ENCODE peak calls at places on chromosome 14, in nine cellular contexts. H is D341Med, F is hippocampal formation, K is NCI-H2081, Q is right cardiac atrium, J is astrocyte of the spinal cord, R is HTR-8/SVneo, G is occipital lobe, V is T-helper 9 cell. N is an unnamed sample.

GRCh38 chr14:43858981-43859380 is 648.1 kb downstream of the FSCB start:
- DNase-seq in F (no peak), K (no peak), V (no peak), Q (no peak), R (no peak), J (no peak), G (no peak), H (no peak), N (no peak)

GRCh38 chr14:28651148-28651547 is 115.4 kb upstream of the FOXG1 start:
- DNase-seq in H (no peak), J (peak), Q (no peak), V (no peak), K (no peak), R (no peak), G (no peak), F (no peak), N (no peak)

GRCh38 chr14:35380794-35381193 is 23.8 kb downstream of the NFKBIA start:
- DNase-seq in F (no peak), J (no peak), R (no peak), G (no peak), V (no peak), Q (no peak), K (no peak), H (no peak), N (no peak)

GRCh38 chr14:98608071-98609060 is 663.6 kb downstream of the BCL11B start:
- DNase-seq in V (no peak), Q (no peak), H (no peak), R (no peak), J (no peak), G (no peak), F (no peak), K (no peak), N (no peak)

GRCh38 chr14:53278602-53279506 is 125.7 kb upstream of the DDHD1 start:
- DNase-seq in H (no peak), Q (no peak), V (no peak), G (no peak), F (no peak), J (peak), K (no peak), R (no peak), N (no peak)

GRCh38 chr14:103625361-103626095 is 3.5 kb upstream of the KLC1 start:
- DNase-seq in V (peak), Q (no peak), R (no peak), K (no peak), F (no peak), J (no peak), H (no peak), G (no peak), N (peak)

GRCh38 chr14:76780875-76781647 is 19.8 kb downstream of the VASH1 start:
- DNase-seq in F (peak), R (no peak), G (peak), H (peak), Q (peak), K (no peak), J (no peak), V (no peak), N (no peak)

GRCh38 chr14:104091927-104092771 is 6.6 kb downstream of the ASPG start:
- DNase-seq in F (no peak), G (no peak), K (no peak), R (no peak), H (no peak), J (no peak), V (no peak), Q (peak), N (no peak)

GRCh38 chr14:103517172-103517566 is 5.5 kb downstream of the CKB start:
- DNase-seq in R (no peak), H (no peak), Q (peak), F (no peak), K (no peak), V (no peak), G (no peak), J (no peak), N (no peak)

GRCh38 chr14:40413146-40413545 is 980.9 kb upstream of the FBXO33 start:
- DNase-seq in G (no peak), H (no peak), R (no peak), K (no peak), F (no peak), V (no peak), J (no peak), Q (no peak), N (no peak)

GRCh38 chr14:22304324-22304723 is 284.7 kb downstream of the DAD1 start:
- DNase-seq in K (no peak), G (no peak), R (no peak), F (no peak), V (no peak), H (no peak), J (no peak), Q (no peak), N (no peak)

GRCh38 chr14:92049781-92050180 is 9.9 kb upstream of the TRIP11 start:
- DNase-seq in H (no peak), J (no peak), Q (no peak), R (no peak), V (no peak), G (no peak), F (no peak), K (no peak), N (no peak)

GRCh38 chr14:24135834-24136683 is at the start of gene PSME1:
- DNase-seq in H (peak), K (peak), Q (peak), G (peak), R (peak), F (peak), J (peak), V (peak), N (peak)

GRCh38 chr14:41297961-41298690 is 308.6 kb upstream of the LRFN5 start:
- DNase-seq in K (no peak), V (no peak), F (no peak), Q (no peak), J (peak), H (no peak), G (no peak), R (no peak), N (no peak)

GRCh38 chr14:70567791-70568190 is 32.7 kb downstream of the MED6 start:
- DNase-seq in H (peak), K (peak), F (no peak), Q (no peak), R (peak), G (no peak), J (peak), V (no peak), N (no peak)

GRCh38 chr14:21084396-21084795 is 14.1 kb downstream of the ZNF219 start:
- DNase-seq in H (no peak), Q (no peak), V (no peak), F (no peak), K (no peak), R (no peak), G (no peak), J (no peak), N (no peak)

GRCh38 chr14:90815817-90816662 is at the start of gene TTC7B:
- DNase-seq in G (no peak), F (peak), R (peak), Q (peak), K (peak), V (peak), J (no peak), H (peak), N (peak)

GRCh38 chr14:77848031-77848430 is 48.1 kb downstream of the ADCK1 start:
- DNase-seq in F (no peak), Q (no peak), R (no peak), G (no peak), K (no peak), H (no peak), J (no peak), V (no peak), N (no peak)

GRCh38 chr14:36915089-36915488 is 253.4 kb downstream of the PAX9 start:
- DNase-seq in R (no peak), G (no peak), H (no peak), J (no peak), F (no peak), V (no peak), Q (no peak), K (peak), N (no peak)

GRCh38 chr14:100850841-100851585 is 25.1 kb downstream of the MEG3 start:
- DNase-seq in K (peak), Q (peak), V (peak), G (no peak), R (peak), F (no peak), H (peak), J (no peak), N (peak)

GRCh38 chr14:50961606-50962259 is 17.4 kb upstream of the PYGL start:
- DNase-seq in J (peak), G (no peak), R (peak), Q (no peak), H (no peak), V (no peak), K (peak), F (peak), N (no peak)

GRCh38 chr14:65095633-65096205 is 6.6 kb downstream of the MAX start:
- DNase-seq in V (no peak), J (peak), F (peak), R (no peak), Q (peak), K (peak), G (no peak), H (no peak), N (no peak)

GRCh38 chr14:65128096-65128495 is 25.8 kb upstream of the MAX start:
- DNase-seq in Q (no peak), G (no peak), K (no peak), J (no peak), R (no peak), F (no peak), V (no peak), H (no peak), N (no peak)

GRCh38 chr14:33271891-33272290 is 333.2 kb downstream of the NPAS3 start:
- DNase-seq in J (no peak), K (no peak), F (no peak), V (no peak), Q (no peak), H (no peak), R (no peak), G (no peak), N (no peak)